ENCODE peak calls at places on chromosome 12, in five cellular contexts. One of them, this sample, is unnamed.
A peak's percentile ranks its signal among the peaks of the same experiment; 100 is the strongest.

GRCh38 chr12:110585231-110585799 is 2.2 kb upstream of the PPTC7 start:
- DNase-seq in IMR-90: peak; percentile 32
- DNase-seq in neuronal stem cell: no peak
- DNase-seq in mesenchymal stem cell: peak; percentile 34
- DNase-seq in H9: no peak
- DNase-seq in this sample: peak; percentile 91

GRCh38 chr12:19927661-19928060 is 440.7 kb upstream of the PDE3A start:
- DNase-seq in IMR-90: no peak
- DNase-seq in neuronal stem cell: no peak
- DNase-seq in mesenchymal stem cell: no peak
- DNase-seq in H9: no peak
- DNase-seq in this sample: no peak

GRCh38 chr12:39692258-39692853 is 72.8 kb upstream of the ABCD2 start:
- DNase-seq in IMR-90: no peak
- DNase-seq in neuronal stem cell: no peak
- DNase-seq in mesenchymal stem cell: peak; percentile 2
- DNase-seq in H9: no peak
- DNase-seq in this sample: no peak

GRCh38 chr12:70353780-70354640 is 12.1 kb upstream of the KCNMB4 start:
- DNase-seq in IMR-90: no peak
- DNase-seq in neuronal stem cell: no peak
- DNase-seq in mesenchymal stem cell: no peak
- DNase-seq in H9: no peak
- DNase-seq in this sample: no peak

GRCh38 chr12:76030378-76031080 is 1.0 kb downstream of the PHLDA1 start:
- DNase-seq in IMR-90: peak; percentile 52
- DNase-seq in neuronal stem cell: no peak
- DNase-seq in mesenchymal stem cell: no peak
- DNase-seq in H9: no peak
- DNase-seq in this sample: no peak

GRCh38 chr12:69298947-69299346 is 49.2 kb upstream of the LYZ start:
- DNase-seq in IMR-90: no peak
- DNase-seq in neuronal stem cell: no peak
- DNase-seq in mesenchymal stem cell: no peak
- DNase-seq in H9: no peak
- DNase-seq in this sample: no peak

GRCh38 chr12:32450363-32450762 is 51.0 kb downstream of the FGD4 start:
- DNase-seq in IMR-90: no peak
- DNase-seq in neuronal stem cell: no peak
- DNase-seq in mesenchymal stem cell: no peak
- DNase-seq in H9: no peak
- DNase-seq in this sample: no peak

GRCh38 chr12:499837-500458 is 40.2 kb downstream of the B4GALNT3 start:
- DNase-seq in IMR-90: no peak
- DNase-seq in neuronal stem cell: no peak
- DNase-seq in mesenchymal stem cell: no peak
- DNase-seq in H9: peak; percentile 21
- DNase-seq in this sample: no peak

GRCh38 chr12:103241184-103241583 is 254.6 kb downstream of the C12orf42 start:
- DNase-seq in IMR-90: no peak
- DNase-seq in neuronal stem cell: no peak
- DNase-seq in mesenchymal stem cell: no peak
- DNase-seq in H9: no peak
- DNase-seq in this sample: no peak

GRCh38 chr12:66074561-66074960 is 56.0 kb downstream of the LLPH start:
- DNase-seq in IMR-90: peak; percentile 79
- DNase-seq in neuronal stem cell: no peak
- DNase-seq in mesenchymal stem cell: peak; percentile 68
- DNase-seq in H9: no peak
- DNase-seq in this sample: no peak

GRCh38 chr12:24109381-24110039 is 160.0 kb upstream of the SOX5 start:
- DNase-seq in IMR-90: peak; percentile 32
- DNase-seq in neuronal stem cell: no peak
- DNase-seq in mesenchymal stem cell: peak; percentile 27
- DNase-seq in H9: no peak
- DNase-seq in this sample: peak; percentile 38

GRCh38 chr12:121513464-121514183 is 67.2 kb downstream of the KDM2B start:
- DNase-seq in IMR-90: no peak
- DNase-seq in neuronal stem cell: no peak
- DNase-seq in mesenchymal stem cell: no peak
- DNase-seq in H9: peak; percentile 94
- DNase-seq in this sample: peak; percentile 16

GRCh38 chr12:64950899-64951298 is 126.5 kb downstream of the TBC1D30 start:
- DNase-seq in IMR-90: no peak
- DNase-seq in neuronal stem cell: no peak
- DNase-seq in mesenchymal stem cell: no peak
- DNase-seq in H9: no peak
- DNase-seq in this sample: no peak

GRCh38 chr12:19971396-19971802 is 396.9 kb upstream of the PDE3A start:
- DNase-seq in IMR-90: no peak
- DNase-seq in neuronal stem cell: peak; percentile 18
- DNase-seq in mesenchymal stem cell: peak; percentile 69
- DNase-seq in H9: peak; percentile 89
- DNase-seq in this sample: peak; percentile 86

GRCh38 chr12:108825205-108825950 is 32.0 kb downstream of the SSH1 start:
- DNase-seq in IMR-90: peak; percentile 76
- DNase-seq in neuronal stem cell: no peak
- DNase-seq in mesenchymal stem cell: peak; percentile 95
- DNase-seq in H9: no peak
- DNase-seq in this sample: no peak

GRCh38 chr12:132544498-132544897 is 54.5 kb downstream of the FBRSL1 start:
- DNase-seq in IMR-90: no peak
- DNase-seq in neuronal stem cell: no peak
- DNase-seq in mesenchymal stem cell: no peak
- DNase-seq in H9: no peak
- DNase-seq in this sample: no peak

GRCh38 chr12:102300824-102301461 is 103.3 kb upstream of the PMCH start:
- DNase-seq in IMR-90: peak; percentile 73
- DNase-seq in neuronal stem cell: no peak
- DNase-seq in mesenchymal stem cell: peak; percentile 45
- DNase-seq in H9: peak; percentile 71
- DNase-seq in this sample: peak; percentile 71

GRCh38 chr12:132263451-132264065 is 65.8 kb downstream of the GALNT9 start:
- DNase-seq in IMR-90: no peak
- DNase-seq in neuronal stem cell: no peak
- DNase-seq in mesenchymal stem cell: no peak
- DNase-seq in H9: no peak
- DNase-seq in this sample: no peak

GRCh38 chr12:124738636-124739467 is 124.8 kb downstream of the SCARB1 start:
- DNase-seq in IMR-90: peak; percentile 82
- DNase-seq in neuronal stem cell: peak; percentile 61
- DNase-seq in mesenchymal stem cell: peak; percentile 59
- DNase-seq in H9: no peak
- DNase-seq in this sample: no peak

GRCh38 chr12:124026755-124027745 is 54.0 kb downstream of the ZNF664 start:
- DNase-seq in IMR-90: peak; percentile 86
- DNase-seq in neuronal stem cell: no peak
- DNase-seq in mesenchymal stem cell: peak; percentile 92
- DNase-seq in H9: peak; percentile 16
- DNase-seq in this sample: no peak

GRCh38 chr12:3171195-3171591 is 94.0 kb downstream of the TSPAN9 start:
- DNase-seq in IMR-90: peak; percentile 45
- DNase-seq in neuronal stem cell: no peak
- DNase-seq in mesenchymal stem cell: peak; percentile 62
- DNase-seq in H9: no peak
- DNase-seq in this sample: no peak

GRCh38 chr12:96197503-96198272 is 3.5 kb downstream of the ELK3 start:
- DNase-seq in IMR-90: peak; percentile 97
- DNase-seq in neuronal stem cell: no peak
- DNase-seq in mesenchymal stem cell: peak; percentile 93
- DNase-seq in H9: no peak
- DNase-seq in this sample: no peak

GRCh38 chr12:95646781-95647184 is 95.5 kb upstream of the USP44 start:
- DNase-seq in IMR-90: peak; percentile 84
- DNase-seq in neuronal stem cell: no peak
- DNase-seq in mesenchymal stem cell: no peak
- DNase-seq in H9: no peak
- DNase-seq in this sample: peak; percentile 69

GRCh38 chr12:93882763-93883162 is 205.6 kb downstream of the CRADD start:
- DNase-seq in IMR-90: no peak
- DNase-seq in neuronal stem cell: no peak
- DNase-seq in mesenchymal stem cell: no peak
- DNase-seq in H9: no peak
- DNase-seq in this sample: no peak

GRCh38 chr12:112001555-112001954 is 11.4 kb downstream of the TMEM116 start:
- DNase-seq in IMR-90: peak; percentile 75
- DNase-seq in neuronal stem cell: no peak
- DNase-seq in mesenchymal stem cell: no peak
- DNase-seq in H9: no peak
- DNase-seq in this sample: no peak

GRCh38 chr12:79452906-79453305 is 237.9 kb downstream of the PAWR start:
- DNase-seq in IMR-90: no peak
- DNase-seq in neuronal stem cell: no peak
- DNase-seq in mesenchymal stem cell: peak; percentile 25
- DNase-seq in H9: no peak
- DNase-seq in this sample: peak; percentile 84

GRCh38 chr12:112327209-112327930 is 54.9 kb downstream of the HECTD4 start:
- DNase-seq in IMR-90: no peak
- DNase-seq in neuronal stem cell: no peak
- DNase-seq in mesenchymal stem cell: no peak
- DNase-seq in H9: no peak
- DNase-seq in this sample: no peak

GRCh38 chr12:77372026-77372425 is 306.7 kb upstream of the E2F7 start:
- DNase-seq in IMR-90: no peak
- DNase-seq in neuronal stem cell: no peak
- DNase-seq in mesenchymal stem cell: no peak
- DNase-seq in H9: no peak
- DNase-seq in this sample: no peak

GRCh38 chr12:96399081-96399918 is 939 bp downstream of the CDK17 start:
- DNase-seq in IMR-90: peak; percentile 72
- DNase-seq in neuronal stem cell: peak; percentile 68
- DNase-seq in mesenchymal stem cell: peak; percentile 77
- DNase-seq in H9: peak; percentile 52
- DNase-seq in this sample: peak; percentile 54

GRCh38 chr12:28814246-28814645 is 334.8 kb upstream of the FAR2 start:
- DNase-seq in IMR-90: no peak
- DNase-seq in neuronal stem cell: no peak
- DNase-seq in mesenchymal stem cell: no peak
- DNase-seq in H9: no peak
- DNase-seq in this sample: peak; percentile 57

GRCh38 chr12:124420972-124421674 is 126.2 kb downstream of the RFLNA start:
- DNase-seq in IMR-90: no peak
- DNase-seq in neuronal stem cell: no peak
- DNase-seq in mesenchymal stem cell: peak; percentile 55
- DNase-seq in H9: no peak
- DNase-seq in this sample: peak; percentile 35

GRCh38 chr12:6960291-6961277 is 9.4 kb downstream of the PTPN6 start:
- DNase-seq in IMR-90: peak; percentile 38
- DNase-seq in neuronal stem cell: no peak
- DNase-seq in mesenchymal stem cell: no peak
- DNase-seq in H9: no peak
- DNase-seq in this sample: peak; percentile 18

GRCh38 chr12:6963016-6963731 is 7.3 kb downstream of the PHB2 start:
- DNase-seq in IMR-90: no peak
- DNase-seq in neuronal stem cell: no peak
- DNase-seq in mesenchymal stem cell: no peak
- DNase-seq in H9: peak; percentile 96
- DNase-seq in this sample: peak; percentile 87

GRCh38 chr12:6962285-6963015 is 8.0 kb downstream of the PHB2 start:
- DNase-seq in IMR-90: no peak
- DNase-seq in neuronal stem cell: no peak
- DNase-seq in mesenchymal stem cell: no peak
- DNase-seq in H9: peak; percentile 81
- DNase-seq in this sample: peak; percentile 94

GRCh38 chr12:6961278-6961694 is 9.2 kb downstream of the PHB2 start:
- DNase-seq in IMR-90: no peak
- DNase-seq in neuronal stem cell: no peak
- DNase-seq in mesenchymal stem cell: peak; percentile 50
- DNase-seq in H9: no peak
- DNase-seq in this sample: peak; percentile 64

GRCh38 chr12:6961695-6962284 is 8.7 kb downstream of the PHB2 start:
- DNase-seq in IMR-90: peak; percentile 77
- DNase-seq in neuronal stem cell: peak; percentile 72
- DNase-seq in mesenchymal stem cell: peak; percentile 91
- DNase-seq in H9: peak; percentile 92
- DNase-seq in this sample: peak; percentile 69
- H4K91ac ChIP-seq in IMR-90: peak overlapping the region; percentile 92
- H4K91ac ChIP-seq in neuronal stem cell: peak overlapping the region; percentile 16
- H4K91ac ChIP-seq in mesenchymal stem cell: peak overlapping the region; percentile 88
- H4K91ac ChIP-seq in H9: peak overlapping the region; percentile 11
- H4K91ac ChIP-seq in this sample: peak overlapping the region; percentile 99

GRCh38 chr12:114288071-114288470 is 117.9 kb downstream of the TBX5 start:
- DNase-seq in IMR-90: peak; percentile 21
- DNase-seq in neuronal stem cell: no peak
- DNase-seq in mesenchymal stem cell: no peak
- DNase-seq in H9: no peak
- DNase-seq in this sample: no peak
- H4K91ac ChIP-seq in IMR-90: no peak overlapping the region
- H4K91ac ChIP-seq in neuronal stem cell: no peak overlapping the region
- H4K91ac ChIP-seq in mesenchymal stem cell: no peak overlapping the region
- H4K91ac ChIP-seq in H9: no peak overlapping the region
- H4K91ac ChIP-seq in this sample: no peak overlapping the region

GRCh38 chr12:128708789-128709188 is 115.0 kb downstream of the SLC15A4 start:
- DNase-seq in IMR-90: no peak
- DNase-seq in neuronal stem cell: no peak
- DNase-seq in mesenchymal stem cell: no peak
- DNase-seq in H9: no peak
- DNase-seq in this sample: no peak
- H4K91ac ChIP-seq in IMR-90: no peak overlapping the region
- H4K91ac ChIP-seq in neuronal stem cell: no peak overlapping the region
- H4K91ac ChIP-seq in mesenchymal stem cell: peak overlapping the region; percentile 18
- H4K91ac ChIP-seq in H9: no peak overlapping the region
- H4K91ac ChIP-seq in this sample: no peak overlapping the region

DNA sequence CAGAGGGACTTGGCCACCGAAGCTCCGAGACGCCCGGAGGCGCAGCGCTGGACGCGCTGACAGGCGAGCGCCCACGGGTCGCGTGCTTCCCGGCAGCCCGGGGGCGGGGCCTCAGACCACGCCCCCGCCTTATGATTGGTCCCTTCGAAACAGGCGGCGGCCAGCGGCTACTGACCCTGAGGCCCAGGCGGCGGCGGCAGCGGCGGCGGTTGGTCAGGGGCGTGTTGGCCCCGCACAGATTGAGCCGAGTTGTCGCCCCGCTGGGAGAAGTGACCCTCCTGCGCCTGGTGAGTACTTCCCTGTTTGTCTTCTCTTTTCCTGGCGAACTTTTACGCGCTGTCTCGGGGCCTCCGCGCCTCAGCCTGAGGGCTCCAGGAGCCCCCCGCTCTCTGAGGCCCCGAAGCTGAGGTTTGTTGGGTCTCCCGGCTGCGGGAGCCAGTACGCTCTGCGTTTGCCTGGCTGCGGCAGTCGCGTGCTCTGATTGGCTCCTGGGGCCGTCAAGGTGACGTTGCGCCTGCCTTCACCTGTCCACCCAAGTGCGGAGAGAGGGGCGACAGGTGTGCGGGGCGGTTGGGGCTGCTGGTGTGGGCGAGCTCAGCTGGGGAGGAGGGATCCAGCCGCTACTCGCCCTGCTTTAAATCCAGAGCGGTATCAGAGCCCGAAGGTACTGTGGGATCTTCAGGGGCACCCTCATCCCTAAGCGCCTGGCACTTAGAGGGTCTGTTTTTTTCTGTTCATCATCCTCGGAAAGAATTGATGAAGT is at the start of gene GAS2L3:
- DNase-seq in IMR-90: peak; percentile 79
- DNase-seq in neuronal stem cell: peak; percentile 90
- DNase-seq in mesenchymal stem cell: peak; percentile 92
- DNase-seq in H9: peak; percentile 96
- DNase-seq in this sample: peak; percentile 93
- H4K91ac ChIP-seq in IMR-90: peak within 1 kb of the TSS; percentile 43
- H4K91ac ChIP-seq in neuronal stem cell: no peak within 1 kb of the TSS
- H4K91ac ChIP-seq in mesenchymal stem cell: peak within 1 kb of the TSS; percentile 83
- H4K91ac ChIP-seq in H9: no peak within 1 kb of the TSS
- H4K91ac ChIP-seq in this sample: peak within 1 kb of the TSS; percentile 90